ENCODE peak calls at places on chromosomes 1 and 21, in four cellular contexts. J, R, N and A are unnamed samples.

GRCh38 chr1:212664409-212665199 is 35.0 kb downstream of the BATF3 start:
- DNase-seq in J (no peak), N (no peak), R (no peak), A (no peak)

GRCh38 chr1:31511848-31512615 is 64.3 kb upstream of the TINAGL1 start:
- DNase-seq in R (no peak), N (no peak), J (peak), A (no peak)

GRCh38 chr1:115164484-115164883 is 75.2 kb upstream of the TSPAN2 start:
- DNase-seq in R (no peak), N (no peak), J (no peak), A (no peak)

GRCh38 chr21:28655471-28655870 is 337.2 kb downstream of the LTN1 start:
- DNase-seq in J (no peak), R (no peak), N (no peak), A (no peak)

GRCh38 chr1:64242895-64243756 is 39.7 kb downstream of the UBE2U start:
- DNase-seq in R (no peak), N (no peak), J (peak), A (no peak)

GRCh38 chr1:232385221-232385620 is 244.7 kb downstream of the SIPA1L2 start:
- DNase-seq in R (no peak), J (peak), N (no peak), A (no peak)

GRCh38 chr1:44806025-44806703 is 987 bp downstream of the DYNLT4 start:
- DNase-seq in R (peak), N (peak), J (peak), A (no peak)

GRCh38 chr21:41900401-41900800 is 21.3 kb upstream of the PRDM15 start:
- DNase-seq in J (no peak), R (no peak), N (no peak), A (no peak)

GRCh38 chr21:37551406-37552355 is 185.1 kb downstream of the DYRK1A start:
- DNase-seq in J (peak), N (no peak), R (no peak), A (no peak)

GRCh38 chr21:36608251-36608650 is 90.7 kb upstream of the SIM2 start:
- DNase-seq in J (no peak), N (no peak), R (no peak), A (no peak)

GRCh38 chr1:208071425-208072031 is 160.6 kb upstream of the CD34 start:
- DNase-seq in R (no peak), J (no peak), N (no peak), A (no peak)

GRCh38 chr21:32682696-32683474 is 44.9 kb downstream of the SYNJ1 start:
- DNase-seq in N (no peak), R (no peak), J (no peak), A (no peak)

DNA sequence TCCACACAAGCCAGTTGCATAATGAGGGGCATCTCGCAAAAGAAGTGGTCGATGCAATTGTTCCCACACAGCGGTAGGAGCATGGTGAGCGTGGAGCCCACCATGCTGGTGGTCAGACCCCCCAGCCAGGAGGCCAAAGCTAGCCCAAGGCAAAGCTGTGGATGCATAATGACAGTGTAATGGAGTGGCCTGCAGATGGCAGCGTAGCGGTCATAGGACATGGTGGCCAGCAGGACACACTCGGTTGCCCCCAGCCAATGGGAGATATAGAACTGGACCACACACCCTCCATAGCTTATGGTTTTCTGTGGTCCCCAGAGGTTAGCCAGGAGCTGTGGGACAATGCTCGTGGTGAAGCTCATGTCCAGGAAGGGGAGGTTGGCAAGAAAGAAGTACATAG is 4.3 kb downstream of the OR2C3 start:
- DNase-seq in J (no peak), N (no peak), R (no peak), A (no peak)
- TF ChIP-seq CTCF in J (no peak), N (no peak), R (no peak), A (no peak)

GRCh38 chr1:63010898-63011660 is 227.1 kb downstream of the ATG4C start:
- DNase-seq in J (no peak), R (no peak), N (no peak), A (no peak)
- TF ChIP-seq CTCF in J (no peak), R (no peak), N (no peak), A (no peak)

GRCh38 chr1:191831572-191831971 is 326.7 kb upstream of the RGS18 start:
- DNase-seq in N (no peak), J (no peak), R (no peak), A (no peak)
- TF ChIP-seq CTCF in N (no peak), J (no peak), R (no peak), A (no peak)

GRCh38 chr1:156948708-156949107 is 28.3 kb downstream of the LRRC71 start:
- DNase-seq in J (no peak), R (no peak), N (no peak), A (no peak)
- TF ChIP-seq CTCF in J (no peak), R (no peak), N (no peak), A (no peak)

GRCh38 chr1:22048351-22049192 is 3.9 kb upstream of the CDC42 start:
- DNase-seq in R (no peak), J (no peak), N (no peak), A (no peak)
- TF ChIP-seq CTCF in R (no peak), J (no peak), N (no peak), A (no peak)